ENCODE peak calls at places on chromosomes 13 and 19, in four cellular contexts. One of them, this sample, is unnamed.

GRCh38 chr19:18379803-18380747 is 5.9 kb upstream of the GDF15 start:
- DNase-seq in MV-4-11: peak
- DNase-seq in left ventricle myocardium superior: peak
- DNase-seq in CD8-positive, alpha-beta memory T cell: no peak
- DNase-seq in this sample: peak

GRCh38 chr13:27679896-27680295 is 58.2 kb downstream of the POLR1D start:
- DNase-seq in CD8-positive, alpha-beta memory T cell: no peak
- DNase-seq in MV-4-11: no peak
- DNase-seq in left ventricle myocardium superior: no peak
- DNase-seq in this sample: no peak

GRCh38 chr13:24308488-24309020 is 826 bp upstream of the C1QTNF9 start:
- DNase-seq in CD8-positive, alpha-beta memory T cell: no peak
- DNase-seq in MV-4-11: no peak
- DNase-seq in left ventricle myocardium superior: no peak
- DNase-seq in this sample: no peak

GRCh38 chr13:67048084-67048792 is 181.9 kb downstream of the PCDH9 start:
- DNase-seq in MV-4-11: no peak
- DNase-seq in left ventricle myocardium superior: no peak
- DNase-seq in CD8-positive, alpha-beta memory T cell: no peak
- DNase-seq in this sample: peak

GRCh38 chr13:22455036-22455435 is 725.7 kb upstream of the SGCG start:
- DNase-seq in MV-4-11: no peak
- DNase-seq in CD8-positive, alpha-beta memory T cell: no peak
- DNase-seq in left ventricle myocardium superior: no peak
- DNase-seq in this sample: no peak

GRCh38 chr13:51577690-51578089 is 6.6 kb upstream of the WDFY2 start:
- DNase-seq in CD8-positive, alpha-beta memory T cell: no peak
- DNase-seq in MV-4-11: no peak
- DNase-seq in left ventricle myocardium superior: no peak
- DNase-seq in this sample: no peak

GRCh38 chr13:41411536-41411935 is 45.8 kb upstream of the RGCC start:
- DNase-seq in MV-4-11: peak
- DNase-seq in left ventricle myocardium superior: no peak
- DNase-seq in CD8-positive, alpha-beta memory T cell: peak
- DNase-seq in this sample: peak

GRCh38 chr13:110447801-110448200 is 113.7 kb downstream of the RAB20 start:
- DNase-seq in left ventricle myocardium superior: no peak
- DNase-seq in CD8-positive, alpha-beta memory T cell: no peak
- DNase-seq in MV-4-11: no peak
- DNase-seq in this sample: no peak

GRCh38 chr13:95480131-95480545 is 72.4 kb upstream of the CLDN10 start:
- DNase-seq in CD8-positive, alpha-beta memory T cell: no peak
- DNase-seq in MV-4-11: peak
- DNase-seq in left ventricle myocardium superior: no peak
- DNase-seq in this sample: no peak

GRCh38 chr13:64305246-64305645 is 2889.6 kb upstream of the PCDH20 start:
- DNase-seq in CD8-positive, alpha-beta memory T cell: no peak
- DNase-seq in MV-4-11: no peak
- DNase-seq in left ventricle myocardium superior: no peak
- DNase-seq in this sample: no peak

GRCh38 chr19:49472936-49473335 is 1.1 kb upstream of the FLT3LG start:
- DNase-seq in CD8-positive, alpha-beta memory T cell: no peak
- DNase-seq in left ventricle myocardium superior: no peak
- DNase-seq in MV-4-11: peak
- DNase-seq in this sample: no peak

GRCh38 chr13:51435002-51435578 is 17.7 kb downstream of the INTS6 start:
- DNase-seq in MV-4-11: peak
- DNase-seq in left ventricle myocardium superior: no peak
- DNase-seq in CD8-positive, alpha-beta memory T cell: peak
- DNase-seq in this sample: no peak

GRCh38 chr19:34259367-34259865 is 5.1 kb downstream of the GARRE1 start:
- DNase-seq in MV-4-11: no peak
- DNase-seq in CD8-positive, alpha-beta memory T cell: no peak
- DNase-seq in left ventricle myocardium superior: no peak
- DNase-seq in this sample: no peak

GRCh38 chr19:17988161-17988560 is 19.8 kb upstream of the ARRDC2 start:
- DNase-seq in MV-4-11: no peak
- DNase-seq in CD8-positive, alpha-beta memory T cell: no peak
- DNase-seq in left ventricle myocardium superior: no peak
- DNase-seq in this sample: no peak

GRCh38 chr19:51030631-51031030 is 4.2 kb downstream of the KLK12 start:
- DNase-seq in MV-4-11: no peak
- DNase-seq in left ventricle myocardium superior: no peak
- DNase-seq in CD8-positive, alpha-beta memory T cell: no peak
- DNase-seq in this sample: no peak

GRCh38 chr13:73722120-73722519 is 412.1 kb downstream of the KLF12 start:
- DNase-seq in CD8-positive, alpha-beta memory T cell: no peak
- DNase-seq in left ventricle myocardium superior: no peak
- DNase-seq in MV-4-11: no peak
- DNase-seq in this sample: peak

GRCh38 chr13:92510416-92510815 is 716.2 kb upstream of the GPC6 start:
- DNase-seq in left ventricle myocardium superior: no peak
- DNase-seq in CD8-positive, alpha-beta memory T cell: no peak
- DNase-seq in MV-4-11: no peak
- DNase-seq in this sample: peak

GRCh38 chr19:11843741-11844140 is 4.8 kb upstream of the ZNF439 start:
- DNase-seq in MV-4-11: no peak
- DNase-seq in CD8-positive, alpha-beta memory T cell: no peak
- DNase-seq in left ventricle myocardium superior: no peak
- DNase-seq in this sample: no peak

GRCh38 chr19:52664461-52664860 is 26.3 kb upstream of the ZNF83 start:
- DNase-seq in CD8-positive, alpha-beta memory T cell: no peak
- DNase-seq in left ventricle myocardium superior: no peak
- DNase-seq in MV-4-11: no peak
- DNase-seq in this sample: no peak

GRCh38 chr13:20140487-20140886 is 20.4 kb downstream of the GJA3 start:
- DNase-seq in left ventricle myocardium superior: no peak
- DNase-seq in CD8-positive, alpha-beta memory T cell: no peak
- DNase-seq in MV-4-11: no peak
- DNase-seq in this sample: no peak

GRCh38 chr19:4600893-4601292 is 38.4 kb upstream of the TNFAIP8L1 start:
- DNase-seq in left ventricle myocardium superior: no peak
- DNase-seq in MV-4-11: no peak
- DNase-seq in CD8-positive, alpha-beta memory T cell: no peak
- DNase-seq in this sample: no peak

GRCh38 chr19:48362716-48363499 is 832 bp downstream of the TMEM143 start:
- DNase-seq in MV-4-11: peak
- DNase-seq in CD8-positive, alpha-beta memory T cell: peak
- DNase-seq in left ventricle myocardium superior: peak
- DNase-seq in this sample: peak

GRCh38 chr13:36750461-36750860 is 68.6 kb upstream of the RFXAP start:
- DNase-seq in left ventricle myocardium superior: no peak
- DNase-seq in CD8-positive, alpha-beta memory T cell: no peak
- DNase-seq in MV-4-11: no peak
- DNase-seq in this sample: no peak

GRCh38 chr13:23671902-23672301 is 101.7 kb downstream of the TNFRSF19 start:
- DNase-seq in MV-4-11: no peak
- DNase-seq in left ventricle myocardium superior: no peak
- DNase-seq in CD8-positive, alpha-beta memory T cell: no peak
- DNase-seq in this sample: peak

GRCh38 chr19:43806848-43807247 is 4.6 kb upstream of the LYPD5 start:
- DNase-seq in left ventricle myocardium superior: no peak
- DNase-seq in CD8-positive, alpha-beta memory T cell: no peak
- DNase-seq in MV-4-11: no peak
- DNase-seq in this sample: no peak

GRCh38 chr19:2534374-2535050 is 58.6 kb downstream of the GADD45B start:
- DNase-seq in left ventricle myocardium superior: no peak
- DNase-seq in MV-4-11: no peak
- DNase-seq in CD8-positive, alpha-beta memory T cell: no peak
- DNase-seq in this sample: no peak

GRCh38 chr19:35291259-35291658 is 702 bp upstream of the MAG start:
- DNase-seq in left ventricle myocardium superior: no peak
- DNase-seq in CD8-positive, alpha-beta memory T cell: no peak
- DNase-seq in MV-4-11: no peak
- DNase-seq in this sample: no peak

GRCh38 chr13:32426191-32426980 is 1.5 kb downstream of the N4BP2L1 start:
- DNase-seq in CD8-positive, alpha-beta memory T cell: peak
- DNase-seq in MV-4-11: peak
- DNase-seq in left ventricle myocardium superior: no peak
- DNase-seq in this sample: no peak

GRCh38 chr13:44155422-44156293 is 218.0 kb upstream of the SERP2 start:
- DNase-seq in MV-4-11: peak
- DNase-seq in left ventricle myocardium superior: peak
- DNase-seq in CD8-positive, alpha-beta memory T cell: no peak
- DNase-seq in this sample: peak